ENCODE peak calls at places on chromosomes 13 and 19, in six cellular contexts. W is GM23338, D is HFF-Myc, Q is foreskin fibroblast, C is upper lobe of right lung, R is adrenal gland. B is an unnamed sample.
A peak's percentile ranks its signal among the peaks of the same experiment; 100 is the strongest.

GRCh38 chr19:4722671-4723464 is 774 bp downstream of the DPP9 start:
- DNase-seq in Q (peak; percentile 76), W (no peak), C (no peak), D (no peak), R (no peak), B (peak; percentile 40)

GRCh38 chr13:35894636-35895035 is 236.5 kb downstream of the DCLK1 start:
- DNase-seq in D (no peak), R (no peak), W (no peak), C (no peak), Q (no peak), B (no peak)

GRCh38 chr13:29435125-29435911 is 160.2 kb downstream of the SLC7A1 start:
- DNase-seq in R (no peak), D (peak; percentile 66), Q (peak; percentile 82), C (no peak), W (no peak), B (peak; percentile 91)

GRCh38 chr13:33147832-33148231 is 131.6 kb downstream of the KL start:
- DNase-seq in C (no peak), D (no peak), Q (no peak), R (no peak), W (no peak), B (no peak)

GRCh38 chr13:113639661-113640262 is 18.2 kb downstream of the ATP4B start:
- DNase-seq in R (peak; percentile 14), W (no peak), Q (peak; percentile 42), C (peak; percentile 40), D (no peak), B (no peak)

GRCh38 chr19:31338069-31338767 is 11.0 kb downstream of the TSHZ3 start:
- DNase-seq in Q (peak; percentile 80), C (no peak), D (no peak), R (no peak), W (peak; percentile 89), B (peak; percentile 73)

GRCh38 chr13:104847863-104848262 is 1687.6 kb downstream of the EFNB2 start:
- DNase-seq in W (no peak), R (no peak), Q (no peak), D (no peak), C (no peak), B (no peak)

GRCh38 chr13:42720116-42720857 is 61.1 kb upstream of the FAM216B start:
- DNase-seq in R (peak; percentile 25), W (no peak), C (no peak), Q (peak; percentile 98), D (peak; percentile 82), B (peak; percentile 95)

GRCh38 chr13:32940601-32941000 is 75.6 kb upstream of the KL start:
- DNase-seq in D (no peak), W (no peak), Q (peak; percentile 30), R (peak; percentile 20), C (no peak), B (peak; percentile 70)

GRCh38 chr13:94435604-94436226 is 43.8 kb downstream of the DCT start:
- DNase-seq in C (no peak), R (no peak), Q (peak; percentile 57), W (peak; percentile 82), D (peak; percentile 29), B (peak; percentile 67)

GRCh38 chr13:67013709-67014108 is 216.4 kb downstream of the PCDH9 start:
- DNase-seq in Q (no peak), C (no peak), R (no peak), D (no peak), W (no peak), B (no peak)

GRCh38 chr13:109271991-109272454 is 514.4 kb downstream of the IRS2 start:
- DNase-seq in D (no peak), Q (no peak), W (no peak), R (no peak), C (no peak), B (peak; percentile 48)

GRCh38 chr13:50866817-50867640 is 23.5 kb upstream of the DLEU7 start:
- DNase-seq in Q (no peak), W (no peak), R (no peak), D (peak; percentile 44), C (no peak), B (peak; percentile 5)

GRCh38 chr19:48255376-48256303 is at the start of gene CARD8:
- DNase-seq in D (peak; percentile 72), R (peak; percentile 77), W (peak; percentile 91), C (peak; percentile 87), Q (peak; percentile 91), B (peak; percentile 92)
- TF ChIP-seq CTCF in D (no peak), R (no peak), W (no peak), C (no peak), Q (no peak), B (no peak)

GRCh38 chr19:18510216-18510615 is 11.7 kb downstream of the ELL start:
- DNase-seq in Q (no peak), D (no peak), W (no peak), C (no peak), R (no peak), B (no peak)

GRCh38 chr19:18515959-18516358 is 5.9 kb downstream of the ELL start:
- DNase-seq in W (no peak), C (no peak), D (no peak), Q (no peak), R (no peak), B (no peak)

GRCh38 chr19:18514800-18515682 is 6.8 kb downstream of the ELL start:
- DNase-seq in Q (peak; percentile 58), C (peak; percentile 81), W (no peak), D (no peak), R (peak; percentile 80), B (peak; percentile 51)

GRCh38 chr19:18517606-18518005 is 4.3 kb downstream of the ELL start:
- DNase-seq in C (no peak), W (no peak), D (no peak), Q (no peak), R (no peak), B (no peak)

GRCh38 chr19:18513868-18514267 is 8.0 kb downstream of the ELL start:
- DNase-seq in Q (peak; percentile 34), D (no peak), R (no peak), W (no peak), C (no peak), B (no peak)
- H3K4me3 ChIP-seq in Q (no peak overlapping the region), D (no peak overlapping the region), R (no peak overlapping the region), W (no peak overlapping the region), C (no peak overlapping the region), B (no peak overlapping the region)

GRCh38 chr19:41447732-41448332 is 4.9 kb downstream of the ERICH4 start:
- DNase-seq in W (no peak), D (no peak), C (no peak), R (no peak), Q (no peak), B (no peak)
- TF ChIP-seq CTCF in W (peak; percentile 42), D (no peak), C (no peak), R (no peak), Q (no peak), B (no peak)

GRCh38 chr13:106858910-106859309 is 291.0 kb upstream of the ARGLU1 start:
- DNase-seq in R (no peak), D (no peak), Q (no peak), C (no peak), W (peak; percentile 92), B (no peak)
- H3K4me3 ChIP-seq in R (no peak overlapping the region), D (no peak overlapping the region), Q (no peak overlapping the region), C (no peak overlapping the region), W (peak overlapping the region; percentile 17), B (no peak overlapping the region)